ENCODE peak calls at places on chromosomes 3 and 15, in five cellular contexts. D, J, U, P and S are unnamed samples.

GRCh38 chr3:13333236-13333897 is 86.8 kb downstream of the NUP210 start:
- ATAC-seq in D (no peak), J (no peak), U (no peak), P (no peak), S (no peak)

GRCh38 chr15:49331951-49332350 is 91.1 kb upstream of the FGF7 start:
- ATAC-seq in D (no peak), J (peak; percentile 59), U (no peak), P (no peak), S (no peak)

GRCh38 chr3:197682713-197683112 is 54.0 kb downstream of the RUBCN start:
- ATAC-seq in D (no peak), J (no peak), U (no peak), P (no peak), S (no peak)

GRCh38 chr15:66306381-66306780 is 13.0 kb downstream of the DIS3L start:
- ATAC-seq in D (no peak), J (no peak), U (no peak), P (no peak), S (no peak)

GRCh38 chr15:95503107-95503506 is 827.4 kb upstream of the NR2F2 start:
- ATAC-seq in D (no peak), J (no peak), U (no peak), P (no peak), S (no peak)

GRCh38 chr3:113912551-113913246 is 35.1 kb upstream of the ZDHHC23 start:
- ATAC-seq in D (peak; percentile 89), J (peak; percentile 65), U (peak; percentile 73), P (peak; percentile 83), S (peak; percentile 96)

GRCh38 chr3:126896067-126896441 is 86.9 kb upstream of the PLXNA1 start:
- ATAC-seq in D (no peak), J (no peak), U (no peak), P (peak; percentile 56), S (no peak)

GRCh38 chr3:66138336-66139234 is 82.2 kb upstream of the SLC25A26 start:
- ATAC-seq in D (peak; percentile 86), J (no peak), U (peak; percentile 80), P (peak; percentile 89), S (peak; percentile 76)

GRCh38 chr15:66578286-66578875 is 12.6 kb upstream of the LCTL start:
- ATAC-seq in D (peak; percentile 49), J (peak; percentile 68), U (no peak), P (no peak), S (peak; percentile 76)

GRCh38 chr15:38054488-38054887 is 120.0 kb downstream of the TMCO5A start:
- ATAC-seq in D (no peak), J (no peak), U (no peak), P (peak; percentile 27), S (no peak)

GRCh38 chr15:87734571-87735373 is 521.8 kb downstream of the NTRK3 start:
- ATAC-seq in D (no peak), J (no peak), U (no peak), P (no peak), S (no peak)

GRCh38 chr3:9828801-9829755 is 14.7 kb downstream of the RPUSD3 start:
- ATAC-seq in D (no peak), J (no peak), U (no peak), P (no peak), S (no peak)

GRCh38 chr3:123584284-123584987 is 417 bp downstream of the HACD2 start:
- ATAC-seq in D (peak; percentile 79), J (peak; percentile 21), U (peak; percentile 73), P (peak; percentile 64), S (peak; percentile 52)

GRCh38 chr3:107957506-107957905 is 133.3 kb downstream of the CD47 start:
- ATAC-seq in D (peak; percentile 32), J (no peak), U (peak; percentile 69), P (peak; percentile 71), S (no peak)

GRCh38 chr3:46578973-46579755 is 13.1 kb upstream of the LRRC2 start:
- ATAC-seq in D (no peak), J (no peak), U (no peak), P (no peak), S (no peak)